ENCODE peak calls at places on chromosomes 4 and X, in five cellular contexts. P is A549, N is astrocyte of the spinal cord, G is foreskin fibroblast, M is osteocyte. Y is an unnamed sample.

GRCh38 chr4:16642897-16643296 is 255.5 kb downstream of the LDB2 start:
- DNase-seq in N (no peak), P (no peak), M (no peak), G (no peak), Y (no peak)

GRCh38 chrX:150199803-150200202 is 163.3 kb upstream of the MAMLD1 start:
- DNase-seq in N (no peak), G (no peak), M (peak; percentile 46), P (no peak), Y (no peak)

GRCh38 chr4:169253904-169254303 is 16.9 kb downstream of the SH3RF1 start:
- DNase-seq in G (peak; percentile 85), M (no peak), P (no peak), N (peak; percentile 92), Y (no peak)

GRCh38 chr4:71476240-71476639 is 137.4 kb downstream of the SLC4A4 start:
- DNase-seq in N (no peak), G (no peak), M (no peak), P (no peak), Y (no peak)

GRCh38 chrX:41781500-41781899 is 57.5 kb downstream of the GPR82 start:
- DNase-seq in G (peak; percentile 61), P (peak; percentile 31), M (no peak), N (peak; percentile 46), Y (peak; percentile 17)

GRCh38 chr4:81827568-81828202 is 356.0 kb upstream of the RASGEF1B start:
- DNase-seq in M (no peak), N (no peak), G (no peak), P (no peak), Y (no peak)

GRCh38 chr4:113173865-113174264 is 124.4 kb downstream of the ANK2 start:
- DNase-seq in M (no peak), G (no peak), P (no peak), N (no peak), Y (peak; percentile 17)

GRCh38 chr4:183631577-183632198 is 27.3 kb downstream of the RWDD4 start:
- DNase-seq in P (no peak), M (no peak), N (no peak), G (no peak), Y (no peak)

GRCh38 chrX:49116076-49116475 is 7.5 kb downstream of the GPKOW start:
- DNase-seq in G (no peak), M (no peak), P (no peak), N (no peak), Y (no peak)

GRCh38 chr4:54661686-54662085 is 3.9 kb downstream of the KIT start:
- DNase-seq in N (peak; percentile 88), M (no peak), G (peak; percentile 96), P (no peak), Y (no peak)

GRCh38 chr4:5050520-5050955 is 742 bp upstream of the STK32B start:
- DNase-seq in G (peak; percentile 86), N (peak; percentile 76), P (peak; percentile 86), M (peak; percentile 92), Y (peak; percentile 79)

GRCh38 chr4:10185518-10186227 is 69.1 kb upstream of the WDR1 start:
- DNase-seq in P (no peak), N (no peak), M (no peak), G (no peak), Y (no peak)

GRCh38 chrX:69618803-69619202 is 2.9 kb downstream of the EDA start:
- DNase-seq in N (no peak), P (no peak), M (no peak), G (peak; percentile 13), Y (peak; percentile 11)

GRCh38 chr4:121376097-121376496 is 4.7 kb downstream of the QRFPR start:
- DNase-seq in N (no peak), G (no peak), M (no peak), P (no peak), Y (no peak)

GRCh38 chr4:152265149-152265621 is 270.7 kb downstream of the FBXW7 start:
- DNase-seq in P (peak; percentile 21), N (peak; percentile 91), G (peak; percentile 61), M (no peak), Y (no peak)

GRCh38 chr4:133178960-133179359 is 29.9 kb downstream of the PCDH10 start:
- DNase-seq in N (peak; percentile 49), M (no peak), G (no peak), P (no peak), Y (no peak)

GRCh38 chr4:168309781-168310180 is 8.8 kb downstream of the DDX60 start:
- DNase-seq in N (no peak), P (no peak), G (no peak), M (no peak), Y (no peak)

GRCh38 chr4:154560824-154561231 is 2.0 kb upstream of the FGB start:
- DNase-seq in M (no peak), N (peak; percentile 53), P (no peak), G (peak; percentile 43), Y (no peak)

GRCh38 chr4:85861064-85861767 is 386.3 kb downstream of the ARHGAP24 start:
- DNase-seq in N (no peak), M (no peak), G (no peak), P (no peak), Y (no peak)

GRCh38 chr4:168797176-168797575 is 212.9 kb downstream of the CBR4 start:
- DNase-seq in P (no peak), G (peak; percentile 79), N (peak; percentile 83), M (no peak), Y (no peak)

GRCh38 chr4:4921077-4921476 is 61.6 kb downstream of the MSX1 start:
- DNase-seq in N (no peak), P (no peak), M (peak; percentile 80), G (no peak), Y (no peak)

GRCh38 chr4:105657117-105657765 is 51.2 kb downstream of the INTS12 start:
- DNase-seq in P (no peak), M (no peak), N (no peak), G (no peak), Y (no peak)

GRCh38 chr4:26275261-26275660 is 45.6 kb upstream of the RBPJ start:
- DNase-seq in M (no peak), P (no peak), G (no peak), N (no peak), Y (no peak)

GRCh38 chr4:23654791-23655190 is 235.1 kb downstream of the PPARGC1A start:
- DNase-seq in P (no peak), G (peak; percentile 9), N (peak; percentile 27), M (no peak), Y (no peak)

GRCh38 chrX:22192419-22193086 is 80.2 kb upstream of the CBLL2 start:
- DNase-seq in G (peak; percentile 74), P (peak; percentile 25), N (peak; percentile 54), M (peak; percentile 87), Y (peak; percentile 30)

GRCh38 chrX:3728454-3728853 is 15.0 kb upstream of the PRKX start:
- DNase-seq in M (no peak), N (peak; percentile 9), G (peak; percentile 25), P (no peak), Y (no peak)

GRCh38 chr4:107600456-107600855 is 119.6 kb downstream of the PAPSS1 start:
- DNase-seq in N (peak; percentile 68), P (no peak), M (no peak), G (peak; percentile 24), Y (no peak)

GRCh38 chr4:52243367-52243766 is 192.3 kb downstream of the SPATA18 start:
- DNase-seq in P (no peak), M (no peak), N (no peak), G (no peak), Y (no peak)

DNA sequence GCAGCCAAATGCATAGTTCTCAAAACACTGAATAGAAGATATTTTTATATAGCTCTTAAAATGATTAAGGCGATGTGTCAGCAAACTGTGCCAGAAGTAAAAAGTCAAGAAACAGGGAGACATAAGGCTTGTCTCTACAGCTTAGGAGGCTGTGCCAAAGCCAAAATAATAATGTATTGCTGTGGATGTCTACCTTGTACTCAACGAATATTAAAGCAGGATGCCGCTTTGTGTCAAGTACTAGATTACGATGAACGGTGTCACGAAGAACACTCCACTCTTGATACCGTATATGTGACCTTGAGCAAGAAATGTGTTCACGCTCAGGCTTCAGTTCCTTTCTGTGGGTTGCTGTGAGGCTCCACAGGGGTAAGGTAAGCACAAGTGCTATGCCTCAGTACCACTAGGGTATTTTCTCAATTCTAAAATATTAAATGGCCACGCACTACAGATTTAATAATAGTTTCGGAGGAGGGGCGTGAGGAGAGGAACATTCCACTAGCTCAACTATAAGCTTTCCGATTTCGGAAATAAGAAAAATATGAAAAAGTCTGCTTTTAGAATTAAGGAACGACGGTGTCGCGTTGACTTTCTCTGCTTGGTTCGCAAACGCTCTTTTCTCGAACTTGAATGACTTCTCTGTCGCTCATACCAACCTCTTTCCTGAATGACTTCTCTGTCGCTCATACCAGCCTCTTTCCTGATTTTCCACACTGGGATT is 679 bp upstream of the SCOC start:
- DNase-seq in P (peak; percentile 40), M (no peak), G (peak; percentile 43), N (peak; percentile 39), Y (peak; percentile 44)
- TF ChIP-seq CTCF in P (no peak), M (peak; percentile 37), G (peak; percentile 4), N (no peak), Y (no peak)

DNA sequence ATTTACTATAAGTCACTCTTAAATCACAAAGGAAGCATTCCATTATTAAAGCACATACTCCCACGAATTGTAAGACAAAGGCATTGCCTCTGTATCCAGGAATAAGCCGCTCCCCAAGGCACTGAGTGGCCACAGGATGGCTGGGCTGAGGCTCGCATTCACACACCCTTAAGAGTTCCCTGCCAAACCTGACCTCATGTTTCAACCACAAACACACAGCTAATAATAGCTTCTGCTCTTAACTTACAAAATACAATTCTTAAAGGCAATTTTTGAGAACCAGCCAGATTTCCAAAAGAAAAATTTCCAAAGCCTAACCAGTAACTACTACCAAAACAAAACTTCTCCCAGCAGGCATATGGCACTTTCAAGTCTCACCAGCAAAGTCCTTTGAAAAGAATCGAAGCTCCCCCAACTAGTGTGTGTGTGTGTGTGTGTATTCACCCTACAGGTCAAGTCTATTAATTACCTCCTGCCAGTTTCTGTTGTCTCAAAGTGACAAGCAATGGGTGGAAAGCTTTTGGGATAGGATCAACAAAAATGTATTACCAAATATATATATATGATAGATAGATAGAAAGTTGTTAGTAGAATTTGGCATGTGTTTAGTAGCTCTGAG is 36.0 kb downstream of the ARHGAP6 start:
- DNase-seq in N (peak; percentile 80), G (peak; percentile 86), P (no peak), M (no peak), Y (peak; percentile 7)
- TF ChIP-seq CTCF in N (no peak), G (no peak), P (no peak), M (no peak), Y (no peak)

GRCh38 chrX:104482757-104483156 is 83.2 kb upstream of the IL1RAPL2 start:
- DNase-seq in P (no peak), G (no peak), N (no peak), M (no peak), Y (no peak)
- TF ChIP-seq CTCF in P (peak; percentile 36), G (no peak), N (peak; percentile 17), M (no peak), Y (no peak)

DNA sequence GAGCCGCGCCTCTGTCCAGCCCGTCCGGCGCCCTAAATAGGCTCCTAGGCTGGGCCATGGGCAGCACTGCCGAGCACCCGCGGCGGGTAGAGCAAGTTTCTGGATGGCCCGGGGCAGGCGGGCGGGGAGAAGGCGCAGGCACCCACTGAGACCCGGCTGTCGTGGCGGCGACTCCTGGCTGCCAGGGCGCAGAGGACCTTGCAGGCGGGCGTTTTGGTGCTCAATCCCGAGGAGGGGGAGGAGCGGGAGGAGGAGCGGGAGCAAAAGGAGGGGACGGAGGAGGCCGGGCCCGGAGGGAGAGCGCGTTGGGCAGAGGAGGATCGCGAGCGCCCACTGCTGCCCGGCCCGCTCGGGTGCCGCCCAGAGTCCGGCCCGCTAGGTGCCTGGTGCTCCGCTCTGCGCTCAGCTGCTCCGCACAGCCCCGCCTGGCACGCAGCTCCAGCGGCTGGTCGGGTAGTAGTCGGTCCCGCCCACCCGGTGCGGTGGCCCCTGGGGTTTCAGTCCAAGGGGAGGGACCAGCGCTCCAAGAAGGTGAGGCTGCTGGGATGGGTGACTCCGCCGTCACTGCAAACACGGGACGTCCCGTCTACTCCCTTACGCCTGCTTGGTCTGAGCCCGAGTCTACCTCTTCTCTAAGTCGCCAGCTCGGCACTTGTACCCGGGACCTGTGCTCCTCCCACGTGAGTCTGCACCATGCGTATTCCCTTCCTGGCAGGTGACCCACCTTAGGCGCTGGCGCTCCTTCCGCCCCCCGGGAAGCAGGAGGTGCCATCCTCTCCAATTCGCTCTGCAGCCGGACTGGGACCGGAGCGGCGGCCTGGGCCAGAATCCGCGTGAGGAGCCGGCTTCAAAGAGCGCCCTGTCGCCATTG is at the start of gene HS3ST1:
- DNase-seq in P (peak; percentile 67), G (peak; percentile 48), M (no peak), N (peak; percentile 64), Y (peak; percentile 69)
- TF ChIP-seq CTCF in P (peak; percentile 47), G (no peak), M (peak; percentile 50), N (peak; percentile 72), Y (peak; percentile 20)

Y was measured in GM20000.